ENCODE peak calls at places on chromosome 9, in four cellular contexts. One of them, this sample, is unnamed.

GRCh38 chr9:87223397-87224246 is 274.0 kb upstream of the DAPK1 start:
- DNase-seq in adrenal gland: no peak
- DNase-seq in heart right ventricle: no peak
- DNase-seq in mesenchymal stem cell: peak; percentile 70
- DNase-seq in this sample: no peak

GRCh38 chr9:89274838-89275237 is 36.2 kb upstream of the CKS2 start:
- DNase-seq in adrenal gland: no peak
- DNase-seq in heart right ventricle: no peak
- DNase-seq in mesenchymal stem cell: peak; percentile 99
- DNase-seq in this sample: peak; percentile 89

GRCh38 chr9:135067091-135067710 is 20.3 kb upstream of the OLFM1 start:
- DNase-seq in adrenal gland: no peak
- DNase-seq in heart right ventricle: no peak
- DNase-seq in mesenchymal stem cell: no peak
- DNase-seq in this sample: no peak

GRCh38 chr9:5832093-5832542 is 799 bp downstream of the ERMP1 start:
- DNase-seq in adrenal gland: no peak
- DNase-seq in heart right ventricle: peak; percentile 4
- DNase-seq in mesenchymal stem cell: no peak
- DNase-seq in this sample: no peak

GRCh38 chr9:135805422-135806022 is 101.8 kb downstream of the CAMSAP1 start:
- DNase-seq in adrenal gland: no peak
- DNase-seq in heart right ventricle: no peak
- DNase-seq in mesenchymal stem cell: no peak
- DNase-seq in this sample: no peak

GRCh38 chr9:79289856-79290255 is 281.9 kb upstream of the TLE4 start:
- DNase-seq in adrenal gland: no peak
- DNase-seq in heart right ventricle: no peak
- DNase-seq in mesenchymal stem cell: no peak
- DNase-seq in this sample: no peak

GRCh38 chr9:99998866-99999265 is 92.4 kb downstream of the STX17 start:
- DNase-seq in adrenal gland: no peak
- DNase-seq in heart right ventricle: no peak
- DNase-seq in mesenchymal stem cell: no peak
- DNase-seq in this sample: no peak

GRCh38 chr9:115192280-115192679 is 74.3 kb upstream of the TNC start:
- DNase-seq in adrenal gland: no peak
- DNase-seq in heart right ventricle: no peak
- DNase-seq in mesenchymal stem cell: no peak
- DNase-seq in this sample: no peak

GRCh38 chr9:74985041-74985440 is 32.3 kb upstream of the C9orf40 start:
- DNase-seq in adrenal gland: no peak
- DNase-seq in heart right ventricle: no peak
- DNase-seq in mesenchymal stem cell: no peak
- DNase-seq in this sample: no peak

GRCh38 chr9:115122937-115123336 is 5.0 kb upstream of the TNC start:
- DNase-seq in adrenal gland: no peak
- DNase-seq in heart right ventricle: no peak
- DNase-seq in mesenchymal stem cell: no peak
- DNase-seq in this sample: no peak

GRCh38 chr9:125649826-125650225 is 57.2 kb downstream of the MAPKAP1 start:
- DNase-seq in adrenal gland: no peak
- DNase-seq in heart right ventricle: no peak
- DNase-seq in mesenchymal stem cell: peak; percentile 46
- DNase-seq in this sample: no peak

GRCh38 chr9:85859751-85860150 is 81.2 kb upstream of the NAA35 start:
- DNase-seq in adrenal gland: no peak
- DNase-seq in heart right ventricle: no peak
- DNase-seq in mesenchymal stem cell: no peak
- DNase-seq in this sample: no peak

GRCh38 chr9:29969856-29970647 is 2396.8 kb upstream of the C9orf72 start:
- DNase-seq in adrenal gland: no peak
- DNase-seq in heart right ventricle: no peak
- DNase-seq in mesenchymal stem cell: no peak
- DNase-seq in this sample: no peak

GRCh38 chr9:94719878-94720277 is 6.6 kb upstream of the AOPEP start:
- DNase-seq in adrenal gland: no peak
- DNase-seq in heart right ventricle: no peak
- DNase-seq in mesenchymal stem cell: no peak
- DNase-seq in this sample: no peak

GRCh38 chr9:16726023-16726422 is 144.4 kb downstream of the BNC2 start:
- DNase-seq in adrenal gland: no peak
- DNase-seq in heart right ventricle: no peak
- DNase-seq in mesenchymal stem cell: peak; percentile 64
- DNase-seq in this sample: no peak

GRCh38 chr9:126722922-126723806 is 81.7 kb upstream of the ZBTB43 start:
- DNase-seq in adrenal gland: no peak
- DNase-seq in heart right ventricle: no peak
- DNase-seq in mesenchymal stem cell: peak; percentile 22
- DNase-seq in this sample: no peak

GRCh38 chr9:113580954-113581311 is 117.4 kb downstream of the RGS3 start:
- DNase-seq in adrenal gland: no peak
- DNase-seq in heart right ventricle: no peak
- DNase-seq in mesenchymal stem cell: no peak
- DNase-seq in this sample: no peak

GRCh38 chr9:113579270-113580040 is 115.9 kb downstream of the RGS3 start:
- DNase-seq in adrenal gland: no peak
- DNase-seq in heart right ventricle: no peak
- DNase-seq in mesenchymal stem cell: peak; percentile 71
- DNase-seq in this sample: no peak

GRCh38 chr9:113581865-113582697 is 118.6 kb downstream of the RGS3 start:
- DNase-seq in adrenal gland: peak; percentile 93
- DNase-seq in heart right ventricle: peak; percentile 80
- DNase-seq in mesenchymal stem cell: peak; percentile 85
- DNase-seq in this sample: no peak

GRCh38 chr9:113578877-113579269 is 115.3 kb downstream of the RGS3 start:
- DNase-seq in adrenal gland: peak; percentile 75
- DNase-seq in heart right ventricle: no peak
- DNase-seq in mesenchymal stem cell: peak; percentile 95
- DNase-seq in this sample: no peak

GRCh38 chr9:113580041-113580953 is 116.8 kb downstream of the RGS3 start:
- DNase-seq in adrenal gland: peak; percentile 66
- DNase-seq in heart right ventricle: peak; percentile 72
- DNase-seq in mesenchymal stem cell: no peak
- DNase-seq in this sample: no peak
- H3K4me3 ChIP-seq in adrenal gland: no peak overlapping the region
- H3K4me3 ChIP-seq in heart right ventricle: no peak overlapping the region
- H3K4me3 ChIP-seq in mesenchymal stem cell: no peak overlapping the region
- H3K4me3 ChIP-seq in this sample: no peak overlapping the region

DNA sequence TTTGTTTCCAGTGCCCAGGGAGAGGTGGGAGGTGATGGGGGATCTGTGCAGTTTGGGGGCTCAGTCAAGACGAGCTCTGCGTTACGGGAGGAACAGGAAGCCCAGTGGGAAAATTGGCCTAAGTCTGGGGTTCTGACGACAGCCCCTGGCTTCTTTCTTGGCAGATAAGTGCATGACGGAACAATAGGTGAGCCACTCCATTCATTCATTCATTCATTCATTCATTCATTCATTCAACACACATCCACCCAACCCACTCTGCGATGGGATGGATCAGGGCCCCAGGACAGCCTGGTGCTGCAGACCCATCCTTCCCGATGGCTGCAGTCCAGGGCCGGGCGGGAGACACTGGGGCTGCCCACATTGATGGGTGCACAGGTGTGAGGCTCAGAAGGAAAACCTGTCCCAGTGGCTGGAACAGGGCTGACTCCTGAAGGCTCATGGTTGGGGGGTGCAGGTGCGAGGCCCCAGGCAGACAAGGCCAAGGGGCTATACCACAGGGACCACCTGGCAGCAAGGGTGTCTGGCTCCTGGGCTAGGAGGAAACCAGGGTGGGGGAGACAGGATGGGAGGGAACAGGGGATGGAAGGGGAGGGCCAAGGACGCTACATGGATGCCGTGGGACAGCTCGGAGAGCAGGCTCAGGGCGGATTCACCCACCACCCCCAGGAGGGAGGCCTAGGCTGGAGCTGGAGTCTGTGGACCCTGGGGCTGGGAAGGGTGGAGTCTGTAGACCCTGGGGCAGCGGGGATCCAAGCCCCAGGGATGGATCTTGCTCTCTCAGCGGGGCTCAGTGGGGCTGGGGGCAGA is 1.9 kb upstream of the LCNL1 start:
- DNase-seq in adrenal gland: no peak
- DNase-seq in heart right ventricle: no peak
- DNase-seq in mesenchymal stem cell: no peak
- DNase-seq in this sample: no peak
- H3K27ac ChIP-seq in adrenal gland: no peak overlapping the region
- H3K27ac ChIP-seq in heart right ventricle: peak overlapping the region; percentile 72
- H3K27ac ChIP-seq in mesenchymal stem cell: no peak overlapping the region
- H3K27ac ChIP-seq in this sample: no peak overlapping the region

GRCh38 chr9:97852399-97853055 is 499 bp upstream of the FOXE1 start:
- DNase-seq in adrenal gland: no peak
- DNase-seq in heart right ventricle: no peak
- DNase-seq in mesenchymal stem cell: no peak
- DNase-seq in this sample: no peak

GRCh38 chr9:97853056-97853843 is at the start of gene FOXE1:
- DNase-seq in adrenal gland: no peak
- DNase-seq in heart right ventricle: no peak
- DNase-seq in mesenchymal stem cell: no peak
- DNase-seq in this sample: no peak

GRCh38 chr9:97851450-97851883 is 1.6 kb upstream of the FOXE1 start:
- DNase-seq in adrenal gland: no peak
- DNase-seq in heart right ventricle: no peak
- DNase-seq in mesenchymal stem cell: no peak
- DNase-seq in this sample: no peak

GRCh38 chr9:97850746-97851449 is 2.1 kb upstream of the FOXE1 start:
- DNase-seq in adrenal gland: no peak
- DNase-seq in heart right ventricle: no peak
- DNase-seq in mesenchymal stem cell: no peak
- DNase-seq in this sample: no peak

GRCh38 chr9:97852001-97852398 is 1.0 kb upstream of the FOXE1 start:
- DNase-seq in adrenal gland: no peak
- DNase-seq in heart right ventricle: no peak
- DNase-seq in mesenchymal stem cell: no peak
- DNase-seq in this sample: no peak
- H3K27me3 ChIP-seq in adrenal gland: peaks cover 98% of the 10 kb centered on the region
- H3K27me3 ChIP-seq in heart right ventricle: peaks cover 56% of the 10 kb centered on the region
- H3K27me3 ChIP-seq in mesenchymal stem cell: peaks cover 91% of the 10 kb centered on the region
- H3K27me3 ChIP-seq in this sample: peaks cover 87% of the 10 kb centered on the region

DNA sequence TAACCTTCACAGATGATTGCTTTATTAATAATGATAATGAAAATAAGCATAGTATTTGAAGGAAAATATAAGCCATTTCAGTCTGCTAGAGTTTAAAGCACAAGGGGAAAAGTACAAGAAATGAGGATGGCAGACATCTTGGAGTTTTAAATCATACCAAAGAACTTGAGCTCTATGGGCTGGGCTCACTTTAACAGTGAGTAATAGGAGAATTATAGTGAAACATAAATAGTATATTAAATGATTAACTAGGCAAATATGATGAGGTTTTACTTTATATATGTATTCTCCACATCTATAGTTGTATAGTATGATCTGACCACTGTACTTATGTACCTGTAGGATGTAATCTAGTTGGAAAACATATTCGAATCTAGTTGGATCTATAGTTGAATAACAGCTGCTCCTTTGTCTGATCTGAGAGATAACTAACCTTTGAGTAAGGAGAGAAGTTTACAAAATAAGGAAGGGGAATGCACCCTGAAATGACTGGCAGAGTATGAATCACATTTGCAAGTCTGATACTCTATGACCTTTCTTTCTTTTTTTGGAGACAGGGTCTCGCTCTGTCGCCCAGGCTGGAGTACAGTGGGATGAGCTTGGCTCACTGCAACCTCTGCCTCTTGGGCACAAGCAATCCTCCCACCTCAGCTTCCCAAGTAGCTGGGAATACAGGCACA is 17.6 kb downstream of the MEGF9 start:
- DNase-seq in adrenal gland: no peak
- DNase-seq in heart right ventricle: no peak
- DNase-seq in mesenchymal stem cell: peak; percentile 6
- DNase-seq in this sample: no peak
- H3K4me3 ChIP-seq in adrenal gland: no peak overlapping the region
- H3K4me3 ChIP-seq in heart right ventricle: no peak overlapping the region
- H3K4me3 ChIP-seq in mesenchymal stem cell: no peak overlapping the region
- H3K4me3 ChIP-seq in this sample: no peak overlapping the region

DNA sequence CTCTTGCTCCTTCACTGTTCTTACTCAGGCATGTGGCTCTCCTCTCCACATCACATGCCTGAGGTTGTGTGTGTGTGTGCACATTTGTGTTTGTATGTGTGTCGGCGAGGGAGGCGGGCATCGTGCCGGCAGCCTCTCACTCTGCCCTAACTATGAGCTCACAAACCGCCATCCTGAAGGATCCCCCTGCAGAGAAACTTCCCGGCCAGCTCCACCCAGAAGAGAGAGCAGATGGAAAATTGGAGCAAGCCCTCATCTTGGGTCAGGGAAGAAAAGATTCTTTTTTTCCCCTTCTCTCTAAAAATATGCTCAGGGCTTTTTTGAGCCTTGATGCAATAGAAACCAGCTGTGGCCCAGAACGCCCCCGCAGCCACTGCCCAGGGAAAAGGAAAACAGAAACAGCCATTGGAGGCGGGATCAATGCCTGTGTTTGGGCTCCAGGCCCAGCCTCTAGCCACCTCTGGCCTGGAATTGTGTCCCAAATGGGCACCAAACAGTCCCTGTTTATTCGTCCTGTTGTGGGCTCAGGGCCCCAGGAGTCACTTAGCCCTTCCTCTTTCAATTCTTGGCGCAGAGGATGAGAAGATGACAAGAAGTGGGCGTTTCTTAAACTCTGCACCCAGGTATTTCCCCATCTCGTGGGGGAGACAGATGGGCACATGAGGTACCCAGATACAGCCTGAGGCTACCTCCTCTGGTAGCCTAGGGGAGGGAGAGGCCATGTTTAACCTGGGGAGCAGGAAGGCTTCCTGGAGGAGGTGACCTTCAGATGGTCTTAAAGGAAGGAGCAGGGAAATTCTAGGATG is 151.5 kb downstream of the RGS3 start:
- DNase-seq in adrenal gland: peak; percentile 34
- DNase-seq in heart right ventricle: peak; percentile 75
- DNase-seq in mesenchymal stem cell: peak; percentile 65
- DNase-seq in this sample: no peak
- H3K27ac ChIP-seq in adrenal gland: no peak overlapping the region
- H3K27ac ChIP-seq in heart right ventricle: peak overlapping the region; percentile 24
- H3K27ac ChIP-seq in mesenchymal stem cell: no peak overlapping the region
- H3K27ac ChIP-seq in this sample: peak overlapping the region; percentile 93

DNA sequence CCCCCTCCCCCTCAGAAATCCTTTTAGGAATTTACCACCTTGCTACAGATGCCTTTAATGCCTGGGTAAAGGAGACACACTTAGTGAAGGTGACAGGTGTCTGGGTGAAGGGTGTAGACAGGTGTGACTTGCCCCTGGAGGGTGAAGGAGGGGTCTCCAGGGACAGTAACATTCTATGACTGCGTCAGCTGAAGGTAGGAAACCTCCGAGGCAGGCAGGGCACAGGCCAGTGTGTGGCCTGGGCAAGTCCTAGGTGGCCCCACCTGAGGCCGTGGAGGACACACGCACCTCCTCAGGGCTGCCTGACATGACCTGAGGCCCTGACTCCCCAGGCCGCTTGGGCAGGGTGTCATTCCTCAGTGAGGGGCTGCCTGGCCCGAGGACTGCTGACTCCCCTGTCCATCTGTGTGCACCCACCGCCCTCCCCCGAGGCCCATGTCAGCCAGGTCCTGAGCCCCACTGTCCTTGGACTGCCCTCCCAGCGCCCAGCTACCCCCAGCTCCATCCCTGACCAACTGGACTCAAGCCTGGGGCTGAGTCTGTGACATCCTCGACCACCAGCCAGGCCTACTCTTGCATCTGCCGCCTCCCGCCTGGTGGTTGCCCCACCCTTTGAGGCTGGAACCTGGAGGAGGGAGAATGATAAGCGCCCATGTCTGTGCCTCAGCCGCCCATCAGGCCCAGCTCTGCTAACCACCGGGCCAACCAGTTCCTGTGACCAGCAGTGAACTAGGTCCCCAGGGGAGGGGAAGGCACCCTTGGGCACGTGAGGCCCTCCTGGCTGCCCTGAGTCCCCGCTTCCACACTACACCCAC is 18.4 kb downstream of the CARD19 start:
- DNase-seq in adrenal gland: peak; percentile 22
- DNase-seq in heart right ventricle: no peak
- DNase-seq in mesenchymal stem cell: no peak
- DNase-seq in this sample: no peak
- H3K27me3 ChIP-seq in adrenal gland: no peaks in the 10 kb centered on the region
- H3K27me3 ChIP-seq in heart right ventricle: no peaks in the 10 kb centered on the region
- H3K27me3 ChIP-seq in mesenchymal stem cell: no peaks in the 10 kb centered on the region
- H3K27me3 ChIP-seq in this sample: no peaks in the 10 kb centered on the region

This sample was measured in AG04450.